ENCODE peak calls at places on chromosomes 2 and 18, in six cellular contexts. A, K, R, X, Z and O are unnamed samples.

GRCh38 chr2:239962890-239963591 is 62.1 kb downstream of the NDUFA10 start:
- DNase-seq in A (no peak), K (no peak), R (no peak), X (no peak), Z (no peak), O (no peak)

GRCh38 chr18:6605115-6605869 is 124.2 kb upstream of the ARHGAP28 start:
- DNase-seq in A (peak), K (no peak), R (no peak), X (no peak), Z (no peak), O (no peak)

GRCh38 chr18:76348267-76349066 is 146.6 kb downstream of the ZNF516 start:
- DNase-seq in A (no peak), K (no peak), R (no peak), X (no peak), Z (no peak), O (peak)

GRCh38 chr2:145323512-145323911 is 803.6 kb upstream of the ZEB2 start:
- DNase-seq in A (no peak), K (no peak), R (no peak), X (no peak), Z (no peak), O (peak)

GRCh38 chr2:38279201-38279600 is 97.9 kb downstream of the ATL2 start:
- DNase-seq in A (no peak), K (peak), R (no peak), X (no peak), Z (no peak), O (peak)

GRCh38 chr18:70621710-70622109 is 332.9 kb downstream of the SOCS6 start:
- DNase-seq in A (no peak), K (no peak), R (no peak), X (no peak), Z (no peak), O (no peak)

GRCh38 chr2:127255721-127256120 is 35.6 kb upstream of the CYP27C1 start:
- DNase-seq in A (no peak), K (no peak), R (no peak), X (no peak), Z (no peak), O (no peak)

GRCh38 chr2:20526666-20527065 is 79.8 kb downstream of the RHOB start:
- DNase-seq in A (no peak), K (no peak), R (no peak), X (no peak), Z (no peak), O (no peak)

GRCh38 chr2:215218587-215219577 is 80.5 kb upstream of the ABCA12 start:
- DNase-seq in A (no peak), K (no peak), R (no peak), X (no peak), Z (no peak), O (peak)

GRCh38 chr2:68195096-68195495 is 37.4 kb downstream of the PNO1 start:
- DNase-seq in A (no peak), K (no peak), R (no peak), X (no peak), Z (no peak), O (no peak)

GRCh38 chr2:190879474-190880373 is 897 bp upstream of the GLS start:
- DNase-seq in A (no peak), K (no peak), R (no peak), X (no peak), Z (no peak), O (no peak)

GRCh38 chr18:27355308-27355707 is 170.2 kb upstream of the CHST9 start:
- DNase-seq in A (no peak), K (no peak), R (no peak), X (no peak), Z (no peak), O (no peak)

GRCh38 chr2:35651688-35652323 is 703.8 kb upstream of the CRIM1 start:
- DNase-seq in A (peak), K (no peak), R (no peak), X (no peak), Z (no peak), O (no peak)

GRCh38 chr2:205166749-205167148 is 515.6 kb upstream of the NRP2 start:
- DNase-seq in A (no peak), K (no peak), R (no peak), X (no peak), Z (no peak), O (no peak)

GRCh38 chr18:69081846-69082245 is 284.0 kb downstream of the CCDC102B start:
- DNase-seq in A (no peak), K (no peak), R (no peak), X (no peak), Z (no peak), O (no peak)
- H3K4me3 ChIP-seq in A (no peak), K (no peak), R (no peak), X (no peak), Z (no peak), O (no peak)

DNA sequence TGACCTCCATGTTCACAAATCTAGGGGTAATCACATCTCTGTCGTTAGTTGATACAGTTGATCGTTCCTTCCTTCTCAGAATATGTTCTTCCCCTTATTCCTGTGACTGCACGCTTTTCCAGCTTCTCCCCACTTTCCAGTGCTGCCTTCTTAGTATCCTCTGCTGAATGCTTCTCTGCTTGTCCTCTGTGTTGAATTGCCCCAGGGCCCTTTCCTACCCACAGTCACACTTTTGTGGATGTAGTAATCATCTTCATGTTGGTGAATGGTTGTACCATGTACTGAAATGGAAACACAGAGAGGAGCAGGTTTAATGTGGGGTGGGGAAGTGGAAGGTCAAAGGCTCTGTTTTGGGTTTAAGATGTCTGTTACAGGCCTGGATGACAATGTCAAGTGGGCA is 47.2 kb downstream of the EML6 start:
- DNase-seq in A (no peak), K (no peak), R (no peak), X (no peak), Z (no peak), O (peak)
- H3K4me3 ChIP-seq in A (no peak), K (no peak), R (no peak), X (no peak), Z (no peak), O (no peak)

DNA sequence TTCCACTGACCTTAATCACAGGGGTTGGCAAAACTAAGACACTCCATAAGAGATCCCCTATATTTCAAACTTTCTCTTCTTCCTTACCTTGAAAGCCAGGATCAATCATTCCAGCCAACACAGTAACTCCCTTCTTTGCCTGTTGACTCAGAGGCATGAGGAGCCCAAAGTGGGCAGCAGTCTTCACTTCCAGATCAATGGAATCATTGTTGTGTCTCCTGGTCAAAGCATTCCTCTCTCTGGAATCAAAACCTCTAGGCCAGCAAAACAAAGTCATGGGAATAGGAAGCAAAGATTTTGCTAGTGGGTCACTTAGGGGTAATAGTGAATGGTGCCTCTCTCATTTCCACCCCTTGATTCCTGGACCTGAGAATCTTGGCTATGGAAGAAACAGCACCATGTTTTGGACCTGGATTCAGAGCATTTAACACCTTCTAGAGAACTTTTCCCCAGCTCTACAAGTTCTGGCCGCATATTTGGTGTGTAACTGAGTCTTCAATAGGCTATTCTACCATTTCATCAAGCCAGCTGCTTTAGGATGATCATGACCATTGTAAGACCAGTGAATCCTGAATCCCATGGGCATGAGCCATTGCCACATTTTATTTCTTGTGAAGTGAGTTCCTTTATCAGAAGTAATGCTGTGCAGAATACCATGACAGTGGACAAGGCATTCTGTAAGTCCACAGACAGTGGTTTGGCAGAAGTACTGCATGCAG is 65.7 kb upstream of the SERPINE2 start:
- DNase-seq in A (no peak), K (no peak), R (no peak), X (no peak), Z (no peak), O (no peak)
- H3K4me3 ChIP-seq in A (no peak), K (no peak), R (no peak), X (no peak), Z (no peak), O (no peak)

GRCh38 chr2:187554704-187555082 is 458 bp upstream of the TFPI start:
- DNase-seq in A (no peak), K (no peak), R (no peak), X (no peak), Z (no peak), O (no peak)
- H3K4me3 ChIP-seq in A (peak), K (peak), R (peak), X (peak), Z (no peak), O (no peak)

DNA sequence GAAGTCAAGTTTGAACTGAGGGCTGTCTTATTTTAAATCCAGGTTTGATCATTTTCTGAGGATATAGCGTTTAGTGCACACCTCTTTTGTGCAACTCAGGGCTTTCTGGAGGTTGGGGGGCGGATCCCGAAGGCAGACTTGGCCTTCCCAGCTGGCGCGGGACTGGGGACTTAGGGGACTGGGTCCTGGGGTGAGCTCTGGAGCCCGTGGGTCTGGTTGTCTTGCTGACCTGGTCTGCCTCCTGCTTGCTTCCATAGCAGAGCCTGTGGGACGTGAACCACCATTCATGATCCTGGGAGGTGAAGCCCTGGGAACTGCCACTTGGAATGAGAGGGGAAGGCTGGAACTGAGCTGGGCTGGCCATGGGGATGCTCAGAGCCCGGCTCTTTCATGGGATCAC is 63.1 kb downstream of the AGAP1 start:
- DNase-seq in A (no peak), K (no peak), R (no peak), X (no peak), Z (no peak), O (no peak)
- H3K4me3 ChIP-seq in A (no peak), K (no peak), R (no peak), X (no peak), Z (no peak), O (no peak)

GRCh38 chr18:72697706-72698105 is 153.6 kb upstream of the CBLN2 start:
- DNase-seq in A (no peak), K (no peak), R (no peak), X (no peak), Z (no peak), O (no peak)

GRCh38 chr18:72692595-72692994 is 148.5 kb upstream of the CBLN2 start:
- DNase-seq in A (no peak), K (no peak), R (no peak), X (no peak), Z (no peak), O (no peak)

DNA sequence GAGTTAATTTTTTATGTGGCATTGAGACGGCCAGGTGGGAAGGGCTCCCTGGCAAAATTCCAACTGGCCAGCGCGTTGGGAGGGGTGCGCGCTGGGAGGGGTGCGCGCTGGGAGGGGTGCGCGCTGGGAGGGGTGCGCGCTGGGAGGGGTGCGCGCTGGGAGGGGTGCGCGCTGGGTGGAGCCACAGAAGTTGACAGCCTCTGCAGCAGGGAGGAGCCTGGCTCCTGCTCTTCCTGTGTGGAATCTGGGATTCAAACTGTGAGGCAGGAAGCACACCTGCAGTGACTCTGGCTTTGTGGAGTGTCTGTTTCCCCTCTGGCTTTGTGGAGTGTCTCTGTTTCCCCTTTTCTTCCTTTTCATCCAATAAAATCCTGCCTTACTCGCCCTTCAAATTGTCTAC is 147.9 kb upstream of the CBLN2 start:
- DNase-seq in A (peak), K (no peak), R (no peak), X (no peak), Z (peak), O (peak)
- H3K4me3 ChIP-seq in A (no peak), K (no peak), R (no peak), X (no peak), Z (no peak), O (no peak)

GRCh38 chr2:120768112-120769048 is 32.7 kb downstream of the GLI2 start:
- DNase-seq in A (no peak), K (no peak), R (peak), X (no peak), Z (no peak), O (no peak)
- H3K4me3 ChIP-seq in A (no peak), K (no peak), R (no peak), X (no peak), Z (no peak), O (no peak)

GRCh38 chr2:147628971-147629421 is 215.8 kb upstream of the ACVR2A start:
- DNase-seq in A (no peak), K (peak), R (no peak), X (no peak), Z (no peak), O (peak)
- H3K4me3 ChIP-seq in A (no peak), K (no peak), R (no peak), X (no peak), Z (no peak), O (no peak)